ENCODE peak calls at places on chromosomes 11 and 22, in five cellular contexts. One of them, this sample, is unnamed.

GRCh38 chr22:36546092-36546804 is 17.3 kb upstream of the EIF3D start:
- DNase-seq in esophagus squamous epithelium: no peak
- DNase-seq in A549: peak
- DNase-seq in adrenal gland: peak
- DNase-seq in IMR-90: peak
- DNase-seq in this sample: peak

GRCh38 chr11:8281266-8281665 is 17.6 kb upstream of the LMO1 start:
- DNase-seq in esophagus squamous epithelium: no peak
- DNase-seq in A549: no peak
- DNase-seq in adrenal gland: no peak
- DNase-seq in IMR-90: no peak
- DNase-seq in this sample: no peak

GRCh38 chr11:116243975-116244374 is 528.8 kb downstream of the BUD13 start:
- DNase-seq in esophagus squamous epithelium: no peak
- DNase-seq in A549: no peak
- DNase-seq in adrenal gland: no peak
- DNase-seq in IMR-90: no peak
- DNase-seq in this sample: no peak

GRCh38 chr11:68741536-68741935 is 9.8 kb downstream of the TESMIN start:
- DNase-seq in esophagus squamous epithelium: no peak
- DNase-seq in A549: no peak
- DNase-seq in adrenal gland: no peak
- DNase-seq in IMR-90: peak
- DNase-seq in this sample: no peak

GRCh38 chr11:74278721-74279148 is 32.7 kb downstream of the P4HA3 start:
- DNase-seq in esophagus squamous epithelium: no peak
- DNase-seq in A549: peak
- DNase-seq in adrenal gland: peak
- DNase-seq in IMR-90: peak
- DNase-seq in this sample: peak

GRCh38 chr22:37021710-37022482 is 2.4 kb downstream of the MPST start:
- DNase-seq in esophagus squamous epithelium: no peak
- DNase-seq in A549: peak
- DNase-seq in adrenal gland: no peak
- DNase-seq in IMR-90: peak
- DNase-seq in this sample: peak

GRCh38 chr22:39013923-39014722 is at the start of gene APOBEC3C:
- DNase-seq in esophagus squamous epithelium: peak
- DNase-seq in A549: peak
- DNase-seq in adrenal gland: peak
- DNase-seq in IMR-90: peak
- DNase-seq in this sample: peak

GRCh38 chr11:84719935-84720577 is 907.1 kb downstream of the DLG2 start:
- DNase-seq in esophagus squamous epithelium: no peak
- DNase-seq in A549: no peak
- DNase-seq in adrenal gland: no peak
- DNase-seq in IMR-90: no peak
- DNase-seq in this sample: peak

GRCh38 chr11:33182246-33182878 is 21.1 kb upstream of the CSTF3 start:
- DNase-seq in esophagus squamous epithelium: no peak
- DNase-seq in A549: no peak
- DNase-seq in adrenal gland: no peak
- DNase-seq in IMR-90: no peak
- DNase-seq in this sample: no peak

GRCh38 chr22:25084405-25085107 is 115.1 kb upstream of the CRYBB3 start:
- DNase-seq in esophagus squamous epithelium: no peak
- DNase-seq in A549: no peak
- DNase-seq in adrenal gland: no peak
- DNase-seq in IMR-90: no peak
- DNase-seq in this sample: no peak

GRCh38 chr11:17786824-17787525 is 52.4 kb downstream of the KCNC1 start:
- DNase-seq in esophagus squamous epithelium: no peak
- DNase-seq in A549: no peak
- DNase-seq in adrenal gland: no peak
- DNase-seq in IMR-90: peak
- DNase-seq in this sample: no peak

GRCh38 chr11:3103076-3103475 is 45.9 kb upstream of the CARS1 start:
- DNase-seq in esophagus squamous epithelium: no peak
- DNase-seq in A549: no peak
- DNase-seq in adrenal gland: peak
- DNase-seq in IMR-90: no peak
- DNase-seq in this sample: no peak

GRCh38 chr22:20776624-20777405 is 2.9 kb downstream of the SERPIND1 start:
- DNase-seq in esophagus squamous epithelium: no peak
- DNase-seq in A549: no peak
- DNase-seq in adrenal gland: no peak
- DNase-seq in IMR-90: no peak
- DNase-seq in this sample: no peak

GRCh38 chr22:42169055-42169469 is 38.5 kb upstream of the CYP2D6 start:
- DNase-seq in esophagus squamous epithelium: no peak
- DNase-seq in A549: peak
- DNase-seq in adrenal gland: peak
- DNase-seq in IMR-90: peak
- DNase-seq in this sample: peak

GRCh38 chr11:11978792-11979486 is 29.5 kb downstream of the DKK3 start:
- DNase-seq in esophagus squamous epithelium: no peak
- DNase-seq in A549: no peak
- DNase-seq in adrenal gland: peak
- DNase-seq in IMR-90: peak
- DNase-seq in this sample: peak

GRCh38 chr11:124920870-124921609 is 2.0 kb downstream of the HEPN1 start:
- DNase-seq in esophagus squamous epithelium: no peak
- DNase-seq in A549: peak
- DNase-seq in adrenal gland: peak
- DNase-seq in IMR-90: peak
- DNase-seq in this sample: peak

GRCh38 chr11:44186531-44186930 is 91.1 kb downstream of the EXT2 start:
- DNase-seq in esophagus squamous epithelium: no peak
- DNase-seq in A549: no peak
- DNase-seq in adrenal gland: no peak
- DNase-seq in IMR-90: no peak
- DNase-seq in this sample: no peak

GRCh38 chr11:14360976-14361375 is 2.0 kb upstream of the RRAS2 start:
- DNase-seq in esophagus squamous epithelium: no peak
- DNase-seq in A549: no peak
- DNase-seq in adrenal gland: no peak
- DNase-seq in IMR-90: no peak
- DNase-seq in this sample: no peak
- TF ChIP-seq POLR2A in esophagus squamous epithelium: no peak
- TF ChIP-seq POLR2A in A549: no peak
- TF ChIP-seq POLR2A in adrenal gland: no peak
- TF ChIP-seq POLR2A in IMR-90: no peak
- TF ChIP-seq POLR2A in this sample: no peak

GRCh38 chr22:30307026-30307574 is 17.8 kb upstream of the CASTOR1 start:
- DNase-seq in esophagus squamous epithelium: no peak
- DNase-seq in A549: no peak
- DNase-seq in adrenal gland: no peak
- DNase-seq in IMR-90: no peak
- DNase-seq in this sample: no peak

GRCh38 chr22:30308096-30308495 is 18.6 kb downstream of the TBC1D10A start:
- DNase-seq in esophagus squamous epithelium: no peak
- DNase-seq in A549: no peak
- DNase-seq in adrenal gland: no peak
- DNase-seq in IMR-90: no peak
- DNase-seq in this sample: no peak

GRCh38 chr22:30309981-30310672 is 16.6 kb downstream of the TBC1D10A start:
- DNase-seq in esophagus squamous epithelium: no peak
- DNase-seq in A549: no peak
- DNase-seq in adrenal gland: peak
- DNase-seq in IMR-90: peak
- DNase-seq in this sample: no peak

GRCh38 chr22:30306629-30307016 is 17.3 kb upstream of the CASTOR1 start:
- DNase-seq in esophagus squamous epithelium: no peak
- DNase-seq in A549: no peak
- DNase-seq in adrenal gland: no peak
- DNase-seq in IMR-90: no peak
- DNase-seq in this sample: no peak

DNA sequence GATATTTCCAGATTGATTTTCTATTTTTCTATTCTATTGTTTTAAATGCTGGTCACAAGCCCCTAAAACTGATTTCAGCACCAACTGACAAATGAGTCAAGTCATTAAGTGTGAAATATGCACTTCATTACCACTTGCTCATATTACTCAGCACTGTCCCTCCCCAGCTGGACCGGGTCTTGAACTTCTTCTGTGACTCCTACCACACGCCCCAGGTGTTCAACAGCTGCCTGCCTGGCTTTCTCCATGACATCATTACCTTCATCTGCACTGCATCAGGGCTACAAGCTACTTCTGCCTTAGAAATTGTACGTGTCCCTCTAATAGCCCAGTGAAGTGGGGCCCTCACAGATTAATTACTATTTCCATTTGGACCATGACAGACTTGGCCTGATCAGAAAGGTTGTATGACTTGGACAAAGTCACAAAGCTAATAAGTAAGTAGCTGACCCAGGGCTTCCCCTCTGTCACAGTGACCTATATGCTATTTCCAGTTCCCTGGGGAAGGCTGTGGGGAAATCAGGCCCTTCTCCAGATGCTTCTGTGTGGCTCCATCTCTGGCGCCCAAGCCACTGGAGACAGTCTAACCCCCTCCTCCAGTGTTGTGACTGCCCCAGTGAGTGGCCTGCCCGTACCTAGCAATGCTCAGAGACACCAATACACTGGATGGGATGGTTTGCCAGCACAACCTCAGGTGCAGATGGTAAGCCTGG is 18.1 kb downstream of the TBC1D10A start:
- DNase-seq in esophagus squamous epithelium: no peak
- DNase-seq in A549: no peak
- DNase-seq in adrenal gland: no peak
- DNase-seq in IMR-90: peak
- DNase-seq in this sample: no peak
- H3K27ac ChIP-seq in esophagus squamous epithelium: peak
- H3K27ac ChIP-seq in A549: no peak
- H3K27ac ChIP-seq in adrenal gland: no peak
- H3K27ac ChIP-seq in IMR-90: no peak
- H3K27ac ChIP-seq in this sample: peak

GRCh38 chr11:6473481-6474422 is at the start of gene TRIM3:
- DNase-seq in esophagus squamous epithelium: peak
- DNase-seq in A549: peak
- DNase-seq in adrenal gland: peak
- DNase-seq in IMR-90: peak
- DNase-seq in this sample: peak
- TF ChIP-seq POLR2A in esophagus squamous epithelium: peak
- TF ChIP-seq POLR2A in A549: peak
- TF ChIP-seq POLR2A in adrenal gland: peak
- TF ChIP-seq POLR2A in IMR-90: peak
- TF ChIP-seq POLR2A in this sample: peak

DNA sequence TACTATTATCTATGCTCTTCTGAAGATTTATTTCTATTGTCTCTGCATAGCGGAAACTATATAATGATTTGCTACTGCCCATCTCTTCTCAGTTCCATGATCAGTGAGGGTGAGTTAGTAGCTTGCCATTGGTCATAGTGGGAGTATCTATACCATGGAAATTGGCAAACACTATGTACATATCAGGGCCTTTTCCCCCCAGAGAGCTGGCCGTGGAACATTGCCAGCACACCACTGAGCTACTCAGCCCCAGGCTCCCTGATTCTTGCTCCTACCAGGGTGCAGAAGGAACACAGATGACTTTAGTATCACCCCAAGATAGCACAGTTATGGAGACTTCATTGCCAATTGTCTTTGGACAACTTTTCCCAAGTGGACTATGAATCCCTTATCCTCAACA is 33.2 kb downstream of the IRAG1 start:
- DNase-seq in esophagus squamous epithelium: no peak
- DNase-seq in A549: no peak
- DNase-seq in adrenal gland: no peak
- DNase-seq in IMR-90: no peak
- DNase-seq in this sample: no peak
- H3K27ac ChIP-seq in esophagus squamous epithelium: peak
- H3K27ac ChIP-seq in A549: peak
- H3K27ac ChIP-seq in adrenal gland: peak
- H3K27ac ChIP-seq in IMR-90: peak
- H3K27ac ChIP-seq in this sample: no peak

GRCh38 chr11:67117667-67118058 is 1.4 kb upstream of the KDM2A start:
- DNase-seq in esophagus squamous epithelium: no peak
- DNase-seq in A549: no peak
- DNase-seq in adrenal gland: peak
- DNase-seq in IMR-90: no peak
- DNase-seq in this sample: peak
- TF ChIP-seq POLR2A in esophagus squamous epithelium: no peak
- TF ChIP-seq POLR2A in A549: no peak
- TF ChIP-seq POLR2A in adrenal gland: no peak
- TF ChIP-seq POLR2A in IMR-90: no peak
- TF ChIP-seq POLR2A in this sample: no peak

GRCh38 chr11:120512727-120513435 is 1.3 kb downstream of the GRIK4 start:
- DNase-seq in esophagus squamous epithelium: no peak
- DNase-seq in A549: peak
- DNase-seq in adrenal gland: peak
- DNase-seq in IMR-90: no peak
- DNase-seq in this sample: no peak

GRCh38 chr11:120510406-120511115 is 987 bp upstream of the GRIK4 start:
- DNase-seq in esophagus squamous epithelium: no peak
- DNase-seq in A549: no peak
- DNase-seq in adrenal gland: peak
- DNase-seq in IMR-90: no peak
- DNase-seq in this sample: no peak

GRCh38 chr11:120509346-120510053 is 2.0 kb upstream of the GRIK4 start:
- DNase-seq in esophagus squamous epithelium: no peak
- DNase-seq in A549: no peak
- DNase-seq in adrenal gland: peak
- DNase-seq in IMR-90: no peak
- DNase-seq in this sample: no peak

GRCh38 chr11:120511804-120512726 is 517 bp downstream of the GRIK4 start:
- DNase-seq in esophagus squamous epithelium: no peak
- DNase-seq in A549: no peak
- DNase-seq in adrenal gland: peak
- DNase-seq in IMR-90: no peak
- DNase-seq in this sample: no peak

DNA sequence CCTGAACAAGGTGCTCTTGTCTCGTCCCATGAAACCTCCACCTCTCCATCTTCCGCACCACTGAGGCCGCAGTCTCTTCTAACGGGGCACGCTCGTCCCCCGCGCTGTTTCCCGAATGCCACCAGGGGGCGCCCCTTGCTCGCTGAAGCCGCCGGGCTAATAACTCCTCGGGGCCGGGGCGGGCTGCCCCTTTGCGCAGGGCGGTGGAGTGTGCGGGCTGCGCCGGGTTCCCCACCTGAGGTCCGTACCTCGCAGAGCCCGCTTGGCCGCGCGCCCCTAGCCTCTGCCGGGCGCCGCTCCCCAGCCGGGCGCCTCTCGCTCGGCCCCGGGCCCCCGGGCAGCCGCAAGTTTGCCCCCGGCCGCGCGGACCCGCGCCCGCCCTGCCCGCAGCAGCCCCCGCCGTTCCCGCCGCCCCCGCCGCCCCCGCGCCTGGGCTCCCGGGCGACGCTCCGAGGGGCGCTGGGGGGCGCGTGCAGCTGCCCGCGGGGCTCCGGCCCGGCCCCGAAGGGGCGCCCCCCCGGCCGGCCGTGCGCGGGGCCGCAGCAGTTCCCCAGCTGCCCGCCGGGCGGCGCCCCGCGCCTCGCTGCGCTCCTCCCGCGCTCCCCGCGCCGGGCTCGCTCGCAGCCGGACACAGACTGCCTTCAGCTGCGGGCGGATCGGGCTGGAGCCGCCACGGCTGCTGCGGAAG is at the start of gene GRIK4:
- DNase-seq in esophagus squamous epithelium: no peak
- DNase-seq in A549: peak
- DNase-seq in adrenal gland: peak
- DNase-seq in IMR-90: peak
- DNase-seq in this sample: peak
- H3K27ac ChIP-seq in esophagus squamous epithelium: no peak
- H3K27ac ChIP-seq in A549: peak
- H3K27ac ChIP-seq in adrenal gland: no peak
- H3K27ac ChIP-seq in IMR-90: no peak
- H3K27ac ChIP-seq in this sample: no peak

GRCh38 chr11:37390566-37390965 is 792.5 kb upstream of the RAG2 start:
- DNase-seq in esophagus squamous epithelium: no peak
- DNase-seq in A549: no peak
- DNase-seq in adrenal gland: no peak
- DNase-seq in IMR-90: no peak
- DNase-seq in this sample: no peak
- TF ChIP-seq POLR2A in esophagus squamous epithelium: no peak
- TF ChIP-seq POLR2A in A549: no peak
- TF ChIP-seq POLR2A in adrenal gland: no peak
- TF ChIP-seq POLR2A in IMR-90: no peak
- TF ChIP-seq POLR2A in this sample: no peak